ENCODE peak calls at places on chromosome 4, in six cellular contexts. Z is activated effector memory CD4-positive, alpha-beta T cell treated with Interleukin-2 at 50 U/mL for 16 hours; E is GM23248; H is left cardiac atrium; O is caudate nucleus; L is H9. M is an unnamed sample.

GRCh38 chr4:77930876-77931275 is 68.2 kb downstream of the MRPL1 start:
- DNase-seq in Z (no peak), H (no peak), E (peak), L (no peak), O (no peak), M (no peak)

GRCh38 chr4:159719531-159719930 is 616.7 kb downstream of the RAPGEF2 start:
- DNase-seq in E (no peak), L (no peak), Z (no peak), O (no peak), H (no peak), M (no peak)

GRCh38 chr4:124276461-124276860 is 436.1 kb downstream of the ANKRD50 start:
- DNase-seq in Z (no peak), O (no peak), H (no peak), L (no peak), E (peak), M (no peak)

GRCh38 chr4:143437937-143438336 is 75.6 kb upstream of the SMARCA5 start:
- DNase-seq in H (no peak), Z (no peak), O (no peak), E (no peak), L (no peak), M (no peak)

GRCh38 chr4:24642941-24643628 is 58.7 kb upstream of the DHX15 start:
- DNase-seq in Z (no peak), L (no peak), H (no peak), O (no peak), E (peak), M (no peak)

GRCh38 chr4:139857021-139857420 is 191.4 kb downstream of the MGST2 start:
- DNase-seq in L (no peak), E (no peak), O (no peak), Z (no peak), H (no peak), M (no peak)

GRCh38 chr4:121217385-121217784 is 53.3 kb upstream of the TNIP3 start:
- DNase-seq in L (no peak), H (no peak), E (peak), Z (no peak), O (no peak), M (no peak)

GRCh38 chr4:41644288-41644914 is 104.1 kb downstream of the PHOX2B start:
- DNase-seq in Z (no peak), O (peak), H (peak), E (peak), L (peak), M (peak)

GRCh38 chr4:122842984-122843531 is 16.4 kb downstream of the FGF2 start:
- DNase-seq in O (no peak), Z (no peak), E (peak), L (no peak), H (peak), M (no peak)

GRCh38 chr4:36511785-36512184 is 230.4 kb downstream of the DTHD1 start:
- DNase-seq in L (no peak), E (no peak), O (no peak), H (no peak), Z (no peak), M (no peak)

GRCh38 chr4:153521995-153522799 is 56.0 kb downstream of the TMEM131L start:
- DNase-seq in Z (peak), H (no peak), O (no peak), E (no peak), L (peak), M (no peak)

GRCh38 chr4:6749340-6750171 is 33.0 kb upstream of the KIAA0232 start:
- DNase-seq in Z (no peak), O (no peak), L (no peak), H (peak), E (peak), M (peak)

GRCh38 chr4:107989162-107989536 is 540 bp upstream of the HADH start:
- DNase-seq in O (no peak), E (no peak), H (no peak), Z (no peak), L (no peak), M (no peak)

GRCh38 chr4:184168406-184169019 is 49.2 kb downstream of the ENPP6 start:
- DNase-seq in L (peak), E (peak), O (peak), H (peak), Z (peak), M (peak)

GRCh38 chr4:73520821-73521220 is 39.3 kb downstream of the AFM start:
- DNase-seq in H (no peak), E (peak), L (peak), O (no peak), Z (no peak), M (no peak)

GRCh38 chr4:143625632-143626031 is 74.8 kb downstream of the FREM3 start:
- DNase-seq in O (no peak), E (no peak), Z (no peak), L (no peak), H (no peak), M (no peak)

GRCh38 chr4:97159625-97160024 is 983.7 kb downstream of the STPG2 start:
- DNase-seq in H (no peak), O (no peak), Z (no peak), E (no peak), L (no peak), M (no peak)

M was measured in kidney.